ENCODE peak calls at places on chromosomes 13 and 19, in seven cellular contexts. One of them, this sample, is unnamed.

GRCh38 chr13:72745260-72745659 is 17.5 kb downstream of the BORA start:
- DNase-seq in AG04450: no peak
- DNase-seq in CD4-positive, alpha-beta T cell: no peak
- DNase-seq in left ventricle myocardium inferior: no peak
- DNase-seq in CD8-positive, alpha-beta T cell: no peak
- DNase-seq in endothelial cell: no peak
- DNase-seq in A549: no peak
- DNase-seq in this sample: no peak

GRCh38 chr19:12695997-12696365 is 450 bp downstream of the FBXW9 start:
- DNase-seq in CD8-positive, alpha-beta T cell: no peak
- DNase-seq in left ventricle myocardium inferior: no peak
- DNase-seq in A549: no peak
- DNase-seq in AG04450: no peak
- DNase-seq in CD4-positive, alpha-beta T cell: no peak
- DNase-seq in endothelial cell: no peak
- DNase-seq in this sample: no peak

GRCh38 chr19:44694184-44694579 is 4.8 kb upstream of the CEACAM16 start:
- DNase-seq in A549: no peak
- DNase-seq in AG04450: no peak
- DNase-seq in CD8-positive, alpha-beta T cell: peak
- DNase-seq in endothelial cell: no peak
- DNase-seq in left ventricle myocardium inferior: no peak
- DNase-seq in CD4-positive, alpha-beta T cell: no peak
- DNase-seq in this sample: no peak

GRCh38 chr13:92896842-92897241 is 329.8 kb upstream of the GPC6 start:
- DNase-seq in AG04450: no peak
- DNase-seq in CD8-positive, alpha-beta T cell: no peak
- DNase-seq in left ventricle myocardium inferior: no peak
- DNase-seq in endothelial cell: no peak
- DNase-seq in A549: peak
- DNase-seq in CD4-positive, alpha-beta T cell: no peak
- DNase-seq in this sample: no peak

GRCh38 chr13:73722120-73722519 is 412.1 kb downstream of the KLF12 start:
- DNase-seq in CD4-positive, alpha-beta T cell: no peak
- DNase-seq in AG04450: peak
- DNase-seq in A549: peak
- DNase-seq in endothelial cell: no peak
- DNase-seq in CD8-positive, alpha-beta T cell: no peak
- DNase-seq in left ventricle myocardium inferior: no peak
- DNase-seq in this sample: no peak

GRCh38 chr13:98325724-98326123 is 148.7 kb upstream of the RNF113B start:
- DNase-seq in AG04450: no peak
- DNase-seq in left ventricle myocardium inferior: no peak
- DNase-seq in A549: no peak
- DNase-seq in endothelial cell: no peak
- DNase-seq in CD4-positive, alpha-beta T cell: no peak
- DNase-seq in CD8-positive, alpha-beta T cell: no peak
- DNase-seq in this sample: no peak

GRCh38 chr13:98856983-98857382 is 104.5 kb upstream of the SLC15A1 start:
- DNase-seq in left ventricle myocardium inferior: no peak
- DNase-seq in CD4-positive, alpha-beta T cell: no peak
- DNase-seq in CD8-positive, alpha-beta T cell: no peak
- DNase-seq in A549: no peak
- DNase-seq in endothelial cell: no peak
- DNase-seq in AG04450: no peak
- DNase-seq in this sample: no peak

GRCh38 chr19:48999481-49000325 is 6.0 kb downstream of the RUVBL2 start:
- DNase-seq in CD4-positive, alpha-beta T cell: peak
- DNase-seq in AG04450: peak
- DNase-seq in left ventricle myocardium inferior: peak
- DNase-seq in CD8-positive, alpha-beta T cell: peak
- DNase-seq in endothelial cell: peak
- DNase-seq in A549: peak
- DNase-seq in this sample: no peak

GRCh38 chr13:98399756-98400155 is 177.2 kb downstream of the STK24 start:
- DNase-seq in endothelial cell: no peak
- DNase-seq in left ventricle myocardium inferior: no peak
- DNase-seq in CD4-positive, alpha-beta T cell: no peak
- DNase-seq in AG04450: no peak
- DNase-seq in CD8-positive, alpha-beta T cell: no peak
- DNase-seq in A549: no peak
- DNase-seq in this sample: no peak

GRCh38 chr13:95226932-95227718 is 74.1 kb downstream of the ABCC4 start:
- DNase-seq in CD4-positive, alpha-beta T cell: no peak
- DNase-seq in A549: no peak
- DNase-seq in CD8-positive, alpha-beta T cell: no peak
- DNase-seq in endothelial cell: no peak
- DNase-seq in AG04450: no peak
- DNase-seq in left ventricle myocardium inferior: no peak
- DNase-seq in this sample: no peak

GRCh38 chr13:81872581-81872980 is 1531.7 kb upstream of the SPRY2 start:
- DNase-seq in left ventricle myocardium inferior: no peak
- DNase-seq in CD8-positive, alpha-beta T cell: no peak
- DNase-seq in A549: peak
- DNase-seq in AG04450: no peak
- DNase-seq in CD4-positive, alpha-beta T cell: no peak
- DNase-seq in endothelial cell: peak
- DNase-seq in this sample: no peak

GRCh38 chr19:6482343-6482686 is 728 bp upstream of the DENND1C start:
- DNase-seq in endothelial cell: no peak
- DNase-seq in left ventricle myocardium inferior: no peak
- DNase-seq in CD4-positive, alpha-beta T cell: no peak
- DNase-seq in AG04450: no peak
- DNase-seq in A549: no peak
- DNase-seq in CD8-positive, alpha-beta T cell: no peak
- DNase-seq in this sample: no peak

GRCh38 chr13:85586856-85587255 is 212.4 kb downstream of the SLITRK6 start:
- DNase-seq in A549: no peak
- DNase-seq in endothelial cell: no peak
- DNase-seq in left ventricle myocardium inferior: no peak
- DNase-seq in CD4-positive, alpha-beta T cell: no peak
- DNase-seq in AG04450: no peak
- DNase-seq in CD8-positive, alpha-beta T cell: no peak
- DNase-seq in this sample: no peak

GRCh38 chr13:65368832-65369231 is 1861.3 kb downstream of the PCDH9 start:
- DNase-seq in AG04450: no peak
- DNase-seq in CD8-positive, alpha-beta T cell: no peak
- DNase-seq in left ventricle myocardium inferior: no peak
- DNase-seq in A549: no peak
- DNase-seq in endothelial cell: no peak
- DNase-seq in CD4-positive, alpha-beta T cell: no peak
- DNase-seq in this sample: no peak

GRCh38 chr13:63435668-63436275 is 2020.1 kb upstream of the PCDH20 start:
- DNase-seq in endothelial cell: no peak
- DNase-seq in CD4-positive, alpha-beta T cell: no peak
- DNase-seq in left ventricle myocardium inferior: no peak
- DNase-seq in CD8-positive, alpha-beta T cell: no peak
- DNase-seq in A549: peak
- DNase-seq in AG04450: peak
- DNase-seq in this sample: no peak

GRCh38 chr13:45362939-45363338 is 22.0 kb upstream of the TPT1 start:
- DNase-seq in A549: no peak
- DNase-seq in left ventricle myocardium inferior: no peak
- DNase-seq in CD4-positive, alpha-beta T cell: no peak
- DNase-seq in CD8-positive, alpha-beta T cell: no peak
- DNase-seq in AG04450: no peak
- DNase-seq in endothelial cell: no peak
- DNase-seq in this sample: no peak
- TF ChIP-seq CTCF in A549: no peak
- TF ChIP-seq CTCF in left ventricle myocardium inferior: no peak
- TF ChIP-seq CTCF in CD4-positive, alpha-beta T cell: no peak
- TF ChIP-seq CTCF in CD8-positive, alpha-beta T cell: no peak
- TF ChIP-seq CTCF in AG04450: no peak
- TF ChIP-seq CTCF in endothelial cell: no peak
- TF ChIP-seq CTCF in this sample: no peak

GRCh38 chr19:14476307-14476662 is 1.1 kb upstream of the PTGER1 start:
- DNase-seq in CD4-positive, alpha-beta T cell: no peak
- DNase-seq in endothelial cell: no peak
- DNase-seq in AG04450: no peak
- DNase-seq in A549: no peak
- DNase-seq in CD8-positive, alpha-beta T cell: no peak
- DNase-seq in left ventricle myocardium inferior: no peak
- DNase-seq in this sample: no peak

GRCh38 chr19:14473915-14474578 is 1.1 kb downstream of the PTGER1 start:
- DNase-seq in A549: no peak
- DNase-seq in AG04450: no peak
- DNase-seq in endothelial cell: no peak
- DNase-seq in CD4-positive, alpha-beta T cell: no peak
- DNase-seq in left ventricle myocardium inferior: no peak
- DNase-seq in CD8-positive, alpha-beta T cell: no peak
- DNase-seq in this sample: no peak

GRCh38 chr19:14474827-14475226 is 327 bp downstream of the PTGER1 start:
- DNase-seq in CD8-positive, alpha-beta T cell: no peak
- DNase-seq in AG04450: no peak
- DNase-seq in endothelial cell: no peak
- DNase-seq in CD4-positive, alpha-beta T cell: no peak
- DNase-seq in left ventricle myocardium inferior: no peak
- DNase-seq in A549: no peak
- DNase-seq in this sample: no peak

GRCh38 chr19:14476663-14477401 is 1.7 kb upstream of the PTGER1 start:
- DNase-seq in AG04450: peak
- DNase-seq in left ventricle myocardium inferior: no peak
- DNase-seq in A549: peak
- DNase-seq in CD4-positive, alpha-beta T cell: peak
- DNase-seq in CD8-positive, alpha-beta T cell: peak
- DNase-seq in endothelial cell: no peak
- DNase-seq in this sample: peak

GRCh38 chr19:14475251-14476073 is at the start of gene PTGER1:
- DNase-seq in AG04450: no peak
- DNase-seq in CD8-positive, alpha-beta T cell: peak
- DNase-seq in A549: peak
- DNase-seq in CD4-positive, alpha-beta T cell: no peak
- DNase-seq in endothelial cell: peak
- DNase-seq in left ventricle myocardium inferior: no peak
- DNase-seq in this sample: no peak
- TF ChIP-seq CTCF in AG04450: peak
- TF ChIP-seq CTCF in CD8-positive, alpha-beta T cell: no peak
- TF ChIP-seq CTCF in A549: no peak
- TF ChIP-seq CTCF in CD4-positive, alpha-beta T cell: peak
- TF ChIP-seq CTCF in endothelial cell: no peak
- TF ChIP-seq CTCF in left ventricle myocardium inferior: peak
- TF ChIP-seq CTCF in this sample: peak

GRCh38 chr19:18322759-18323460 is at the start of gene LSM4:
- DNase-seq in left ventricle myocardium inferior: peak
- DNase-seq in AG04450: peak
- DNase-seq in A549: peak
- DNase-seq in endothelial cell: peak
- DNase-seq in CD4-positive, alpha-beta T cell: peak
- DNase-seq in CD8-positive, alpha-beta T cell: peak
- DNase-seq in this sample: peak

GRCh38 chr19:18321729-18322091 is 1.2 kb downstream of the LSM4 start:
- DNase-seq in AG04450: no peak
- DNase-seq in CD8-positive, alpha-beta T cell: peak
- DNase-seq in CD4-positive, alpha-beta T cell: no peak
- DNase-seq in A549: no peak
- DNase-seq in endothelial cell: no peak
- DNase-seq in left ventricle myocardium inferior: no peak
- DNase-seq in this sample: no peak

GRCh38 chr19:18319591-18320135 is 3.2 kb downstream of the LSM4 start:
- DNase-seq in endothelial cell: no peak
- DNase-seq in CD4-positive, alpha-beta T cell: no peak
- DNase-seq in A549: no peak
- DNase-seq in left ventricle myocardium inferior: no peak
- DNase-seq in CD8-positive, alpha-beta T cell: no peak
- DNase-seq in AG04450: no peak
- DNase-seq in this sample: peak

GRCh38 chr19:18320865-18321728 is 1.8 kb downstream of the LSM4 start:
- DNase-seq in endothelial cell: peak
- DNase-seq in CD4-positive, alpha-beta T cell: no peak
- DNase-seq in CD8-positive, alpha-beta T cell: no peak
- DNase-seq in AG04450: no peak
- DNase-seq in A549: no peak
- DNase-seq in left ventricle myocardium inferior: peak
- DNase-seq in this sample: no peak

DNA sequence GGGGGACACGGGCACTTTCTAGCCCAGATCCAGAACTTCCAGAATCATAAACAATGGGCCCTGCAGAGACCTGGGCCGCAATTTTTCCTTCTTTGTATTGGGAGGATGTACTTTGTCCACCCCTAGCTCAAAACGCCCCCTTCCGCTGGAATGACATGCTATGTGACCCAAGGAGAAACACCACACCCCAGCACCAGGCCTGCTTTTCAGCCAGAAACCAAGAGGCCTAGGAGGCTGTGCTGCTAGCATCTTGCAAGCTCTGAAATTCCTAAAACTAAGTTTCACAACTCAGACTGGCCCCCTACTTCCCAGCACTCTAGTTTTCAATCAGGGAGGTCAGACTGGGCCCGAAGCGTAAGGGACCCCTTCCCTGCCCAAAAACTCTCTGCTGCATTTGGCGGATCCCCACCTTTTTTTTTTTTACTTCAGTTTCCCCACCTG is 538 bp downstream of the LSM4 start:
- DNase-seq in CD8-positive, alpha-beta T cell: peak
- DNase-seq in A549: peak
- DNase-seq in CD4-positive, alpha-beta T cell: no peak
- DNase-seq in left ventricle myocardium inferior: peak
- DNase-seq in endothelial cell: peak
- DNase-seq in AG04450: no peak
- DNase-seq in this sample: peak
- TF ChIP-seq CTCF in CD8-positive, alpha-beta T cell: no peak
- TF ChIP-seq CTCF in A549: peak
- TF ChIP-seq CTCF in CD4-positive, alpha-beta T cell: no peak
- TF ChIP-seq CTCF in left ventricle myocardium inferior: no peak
- TF ChIP-seq CTCF in endothelial cell: no peak
- TF ChIP-seq CTCF in AG04450: peak
- TF ChIP-seq CTCF in this sample: no peak

GRCh38 chr13:21232196-21232595 is 55.7 kb downstream of the MRPL57 start:
- DNase-seq in CD4-positive, alpha-beta T cell: no peak
- DNase-seq in left ventricle myocardium inferior: no peak
- DNase-seq in AG04450: peak
- DNase-seq in A549: no peak
- DNase-seq in CD8-positive, alpha-beta T cell: no peak
- DNase-seq in endothelial cell: no peak
- DNase-seq in this sample: no peak
- TF ChIP-seq CTCF in CD4-positive, alpha-beta T cell: no peak
- TF ChIP-seq CTCF in left ventricle myocardium inferior: peak
- TF ChIP-seq CTCF in AG04450: no peak
- TF ChIP-seq CTCF in A549: no peak
- TF ChIP-seq CTCF in CD8-positive, alpha-beta T cell: no peak
- TF ChIP-seq CTCF in endothelial cell: no peak
- TF ChIP-seq CTCF in this sample: no peak

GRCh38 chr19:531009-531752 is 379 bp upstream of the CDC34 start:
- DNase-seq in left ventricle myocardium inferior: peak
- DNase-seq in CD4-positive, alpha-beta T cell: peak
- DNase-seq in endothelial cell: peak
- DNase-seq in A549: peak
- DNase-seq in AG04450: peak
- DNase-seq in CD8-positive, alpha-beta T cell: peak
- DNase-seq in this sample: peak
- TF ChIP-seq CTCF in left ventricle myocardium inferior: no peak
- TF ChIP-seq CTCF in CD4-positive, alpha-beta T cell: no peak
- TF ChIP-seq CTCF in endothelial cell: no peak
- TF ChIP-seq CTCF in A549: no peak
- TF ChIP-seq CTCF in AG04450: no peak
- TF ChIP-seq CTCF in CD8-positive, alpha-beta T cell: no peak
- TF ChIP-seq CTCF in this sample: no peak

GRCh38 chr19:29655648-29656335 is 9.5 kb upstream of the PLEKHF1 start:
- DNase-seq in CD4-positive, alpha-beta T cell: no peak
- DNase-seq in AG04450: no peak
- DNase-seq in endothelial cell: no peak
- DNase-seq in A549: no peak
- DNase-seq in CD8-positive, alpha-beta T cell: no peak
- DNase-seq in left ventricle myocardium inferior: no peak
- DNase-seq in this sample: no peak
- TF ChIP-seq CTCF in CD4-positive, alpha-beta T cell: no peak
- TF ChIP-seq CTCF in AG04450: no peak
- TF ChIP-seq CTCF in endothelial cell: no peak
- TF ChIP-seq CTCF in A549: no peak
- TF ChIP-seq CTCF in CD8-positive, alpha-beta T cell: no peak
- TF ChIP-seq CTCF in left ventricle myocardium inferior: no peak
- TF ChIP-seq CTCF in this sample: no peak